ENCODE peak calls at places on chromosomes 16 and 17, in six cellular contexts. One of them, this sample, is unnamed.

GRCh38 chr17:27236710-27237315 is 57.1 kb upstream of the WSB1 start:
- DNase-seq in heart left ventricle: no peak
- DNase-seq in AG10803: peak; percentile 65
- DNase-seq in cardiac muscle cell: peak; percentile 84
- DNase-seq in right cardiac atrium: peak; percentile 68
- DNase-seq in HL-60: no peak
- DNase-seq in this sample: peak; percentile 89

GRCh38 chr17:72136692-72137550 is 16.1 kb downstream of the SOX9 start:
- DNase-seq in cardiac muscle cell: no peak
- DNase-seq in AG10803: peak; percentile 35
- DNase-seq in right cardiac atrium: no peak
- DNase-seq in heart left ventricle: no peak
- DNase-seq in HL-60: no peak
- DNase-seq in this sample: no peak

GRCh38 chr16:23368469-23368868 is 66.4 kb downstream of the SCNN1B start:
- DNase-seq in cardiac muscle cell: no peak
- DNase-seq in HL-60: no peak
- DNase-seq in right cardiac atrium: no peak
- DNase-seq in heart left ventricle: no peak
- DNase-seq in AG10803: no peak
- DNase-seq in this sample: no peak

GRCh38 chr17:62017912-62018311 is 47.2 kb downstream of the MED13 start:
- DNase-seq in cardiac muscle cell: no peak
- DNase-seq in AG10803: no peak
- DNase-seq in heart left ventricle: no peak
- DNase-seq in HL-60: no peak
- DNase-seq in right cardiac atrium: no peak
- DNase-seq in this sample: no peak

GRCh38 chr16:25838724-25839186 is 147.0 kb downstream of the HS3ST4 start:
- DNase-seq in heart left ventricle: no peak
- DNase-seq in AG10803: peak; percentile 53
- DNase-seq in HL-60: no peak
- DNase-seq in cardiac muscle cell: peak; percentile 61
- DNase-seq in right cardiac atrium: no peak
- DNase-seq in this sample: no peak

GRCh38 chr17:17722081-17722905 is 41.0 kb downstream of the RAI1 start:
- DNase-seq in AG10803: no peak
- DNase-seq in HL-60: no peak
- DNase-seq in right cardiac atrium: no peak
- DNase-seq in cardiac muscle cell: no peak
- DNase-seq in heart left ventricle: no peak
- DNase-seq in this sample: no peak

GRCh38 chr16:69329369-69330285 is 761 bp downstream of the PDF start:
- DNase-seq in cardiac muscle cell: no peak
- DNase-seq in right cardiac atrium: no peak
- DNase-seq in heart left ventricle: no peak
- DNase-seq in HL-60: no peak
- DNase-seq in AG10803: no peak
- DNase-seq in this sample: peak; percentile 66

GRCh38 chr17:19238167-19238505 is 970 bp downstream of the EPN2 start:
- DNase-seq in HL-60: no peak
- DNase-seq in right cardiac atrium: peak; percentile 50
- DNase-seq in cardiac muscle cell: no peak
- DNase-seq in AG10803: no peak
- DNase-seq in heart left ventricle: peak; percentile 69
- DNase-seq in this sample: peak; percentile 42

GRCh38 chr17:80292557-80292956 is 31.9 kb downstream of the RNF213 start:
- DNase-seq in AG10803: no peak
- DNase-seq in cardiac muscle cell: no peak
- DNase-seq in HL-60: no peak
- DNase-seq in right cardiac atrium: no peak
- DNase-seq in heart left ventricle: no peak
- DNase-seq in this sample: no peak

GRCh38 chr17:14373587-14374259 is 72.8 kb downstream of the HS3ST3B1 start:
- DNase-seq in HL-60: no peak
- DNase-seq in AG10803: peak; percentile 37
- DNase-seq in right cardiac atrium: no peak
- DNase-seq in cardiac muscle cell: peak; percentile 53
- DNase-seq in heart left ventricle: no peak
- DNase-seq in this sample: no peak

GRCh38 chr17:27319536-27320221 is 25.8 kb downstream of the WSB1 start:
- DNase-seq in cardiac muscle cell: peak; percentile 91
- DNase-seq in AG10803: peak; percentile 81
- DNase-seq in heart left ventricle: peak; percentile 80
- DNase-seq in right cardiac atrium: peak; percentile 74
- DNase-seq in HL-60: no peak
- DNase-seq in this sample: peak; percentile 75

DNA sequence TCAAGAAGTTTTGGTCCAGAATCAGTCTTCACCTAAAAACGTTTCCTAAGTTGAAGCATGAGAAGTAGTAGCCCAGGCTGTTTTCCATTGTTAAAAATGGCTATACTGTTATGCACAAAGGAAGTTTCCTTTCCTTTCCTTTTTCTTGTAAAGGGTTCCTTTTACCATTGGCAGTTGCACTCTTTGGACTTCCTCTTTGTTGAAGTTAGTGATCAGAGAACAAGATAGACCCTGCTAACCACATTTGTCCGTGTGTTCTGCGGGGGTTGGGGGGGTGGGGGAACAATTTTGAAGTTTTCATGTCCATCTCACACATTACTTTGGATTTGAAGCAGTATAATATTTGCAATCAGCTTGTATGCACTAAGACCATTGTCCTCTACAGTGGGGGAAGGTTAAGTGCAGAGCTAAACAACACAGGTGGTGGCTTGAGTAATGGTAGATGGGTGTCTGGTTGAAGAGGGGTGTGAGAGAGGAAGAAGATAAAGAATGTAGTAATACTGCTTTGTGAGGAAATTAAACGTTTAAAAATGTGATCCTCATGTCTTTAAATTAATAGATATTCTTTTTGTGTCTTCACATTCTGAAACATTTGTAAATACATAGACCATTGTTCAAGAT is 1.4 kb downstream of the LPCAT2 start:
- DNase-seq in cardiac muscle cell: no peak
- DNase-seq in AG10803: no peak
- DNase-seq in right cardiac atrium: no peak
- DNase-seq in heart left ventricle: no peak
- DNase-seq in HL-60: peak; percentile 70
- DNase-seq in this sample: no peak
- H3K4me3 ChIP-seq in cardiac muscle cell: no peak overlapping the region
- H3K4me3 ChIP-seq in AG10803: peak overlapping the region; percentile 66
- H3K4me3 ChIP-seq in right cardiac atrium: peak overlapping the region; percentile 70
- H3K4me3 ChIP-seq in heart left ventricle: no peak overlapping the region
- H3K4me3 ChIP-seq in HL-60: peak overlapping the region; percentile 82
- H3K4me3 ChIP-seq in this sample: peak overlapping the region; percentile 68

GRCh38 chr17:73492802-73493139 is 151.5 kb downstream of the SDK2 start:
- DNase-seq in cardiac muscle cell: no peak
- DNase-seq in HL-60: no peak
- DNase-seq in heart left ventricle: no peak
- DNase-seq in AG10803: no peak
- DNase-seq in right cardiac atrium: no peak
- DNase-seq in this sample: no peak
- H3K4me3 ChIP-seq in cardiac muscle cell: no peak overlapping the region
- H3K4me3 ChIP-seq in HL-60: no peak overlapping the region
- H3K4me3 ChIP-seq in heart left ventricle: no peak overlapping the region
- H3K4me3 ChIP-seq in AG10803: no peak overlapping the region
- H3K4me3 ChIP-seq in right cardiac atrium: no peak overlapping the region
- H3K4me3 ChIP-seq in this sample: no peak overlapping the region

GRCh38 chr17:74860999-74861553 is 1.4 kb upstream of the GRIN2C start:
- DNase-seq in AG10803: no peak
- DNase-seq in heart left ventricle: no peak
- DNase-seq in cardiac muscle cell: no peak
- DNase-seq in right cardiac atrium: no peak
- DNase-seq in HL-60: no peak
- DNase-seq in this sample: no peak
- H3K4me3 ChIP-seq in AG10803: no peak overlapping the region
- H3K4me3 ChIP-seq in heart left ventricle: peak overlapping the region; percentile 23
- H3K4me3 ChIP-seq in cardiac muscle cell: peak overlapping the region; percentile 17
- H3K4me3 ChIP-seq in right cardiac atrium: peak overlapping the region; percentile 53
- H3K4me3 ChIP-seq in HL-60: no peak overlapping the region
- H3K4me3 ChIP-seq in this sample: no peak overlapping the region

GRCh38 chr17:7263071-7263800 is 958 bp upstream of the CLDN7 start:
- DNase-seq in right cardiac atrium: peak; percentile 2
- DNase-seq in HL-60: no peak
- DNase-seq in AG10803: no peak
- DNase-seq in cardiac muscle cell: peak; percentile 10
- DNase-seq in heart left ventricle: no peak
- DNase-seq in this sample: no peak

GRCh38 chr17:7262192-7263070 is at the start of gene CLDN7:
- DNase-seq in AG10803: no peak
- DNase-seq in cardiac muscle cell: no peak
- DNase-seq in heart left ventricle: no peak
- DNase-seq in right cardiac atrium: no peak
- DNase-seq in HL-60: no peak
- DNase-seq in this sample: peak; percentile 23

GRCh38 chr17:7260601-7261376 is 1.5 kb downstream of the CLDN7 start:
- DNase-seq in HL-60: no peak
- DNase-seq in right cardiac atrium: peak; percentile 39
- DNase-seq in AG10803: no peak
- DNase-seq in heart left ventricle: no peak
- DNase-seq in cardiac muscle cell: no peak
- DNase-seq in this sample: no peak

GRCh38 chr17:7260151-7260550 is 2.1 kb downstream of the CLDN7 start:
- DNase-seq in AG10803: no peak
- DNase-seq in cardiac muscle cell: no peak
- DNase-seq in right cardiac atrium: peak; percentile 7
- DNase-seq in heart left ventricle: no peak
- DNase-seq in HL-60: no peak
- DNase-seq in this sample: no peak

GRCh38 chr17:7261377-7262191 is 694 bp downstream of the CLDN7 start:
- DNase-seq in right cardiac atrium: no peak
- DNase-seq in heart left ventricle: no peak
- DNase-seq in cardiac muscle cell: no peak
- DNase-seq in AG10803: no peak
- DNase-seq in HL-60: no peak
- DNase-seq in this sample: no peak
- H3K4me3 ChIP-seq in right cardiac atrium: peak overlapping the region; percentile 36
- H3K4me3 ChIP-seq in heart left ventricle: peak overlapping the region; percentile 9
- H3K4me3 ChIP-seq in cardiac muscle cell: peak overlapping the region; percentile 25
- H3K4me3 ChIP-seq in AG10803: peak overlapping the region; percentile 47
- H3K4me3 ChIP-seq in HL-60: no peak overlapping the region
- H3K4me3 ChIP-seq in this sample: peak overlapping the region; percentile 33

DNA sequence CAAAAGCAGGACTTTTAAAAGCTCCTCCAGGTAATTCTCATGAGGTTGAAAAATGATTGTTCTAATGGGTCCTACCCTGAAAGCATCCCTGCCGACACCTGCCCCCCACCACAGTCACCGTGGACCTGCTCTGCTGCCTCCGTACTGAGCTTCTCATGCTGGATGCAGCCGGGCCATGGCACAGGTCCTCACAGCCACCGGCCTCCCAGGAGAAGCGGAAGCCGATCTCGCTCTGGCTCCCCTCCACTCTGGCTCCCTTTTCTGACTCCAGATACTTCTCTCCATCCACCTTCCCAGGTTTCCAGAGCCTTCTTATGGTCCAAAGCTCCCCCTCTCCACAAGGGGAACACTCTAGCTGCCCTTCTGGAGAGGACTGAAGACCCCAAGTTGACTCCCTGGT is 10.2 kb downstream of the RPRML start:
- DNase-seq in AG10803: no peak
- DNase-seq in heart left ventricle: no peak
- DNase-seq in cardiac muscle cell: no peak
- DNase-seq in right cardiac atrium: no peak
- DNase-seq in HL-60: no peak
- DNase-seq in this sample: no peak
- H3K4me3 ChIP-seq in AG10803: no peak overlapping the region
- H3K4me3 ChIP-seq in heart left ventricle: no peak overlapping the region
- H3K4me3 ChIP-seq in cardiac muscle cell: no peak overlapping the region
- H3K4me3 ChIP-seq in right cardiac atrium: no peak overlapping the region
- H3K4me3 ChIP-seq in HL-60: no peak overlapping the region
- H3K4me3 ChIP-seq in this sample: no peak overlapping the region

This sample was measured in ovary.